ENCODE peak calls at places on chromosomes 12 and 14, in four cellular contexts. One of them, this sample, is unnamed.

GRCh38 chr12:22321620-22322019 is 12.9 kb downstream of the ST8SIA1 start:
- DNase-seq in Calu3: no peak
- DNase-seq in HS-27A: no peak
- DNase-seq in psoas muscle: no peak
- DNase-seq in this sample: no peak

GRCh38 chr14:42353315-42353714 is 746.6 kb downstream of the LRFN5 start:
- DNase-seq in Calu3: no peak
- DNase-seq in HS-27A: no peak
- DNase-seq in psoas muscle: no peak
- DNase-seq in this sample: no peak

GRCh38 chr14:28300356-28300755 is 466.2 kb upstream of the FOXG1 start:
- DNase-seq in Calu3: no peak
- DNase-seq in HS-27A: no peak
- DNase-seq in psoas muscle: no peak
- DNase-seq in this sample: no peak

GRCh38 chr14:70784886-70785285 is 24.4 kb downstream of the MAP3K9 start:
- DNase-seq in Calu3: no peak
- DNase-seq in HS-27A: no peak
- DNase-seq in psoas muscle: no peak
- DNase-seq in this sample: no peak

GRCh38 chr12:2641209-2641608 is 153.6 kb upstream of the FKBP4 start:
- DNase-seq in Calu3: peak
- DNase-seq in HS-27A: peak
- DNase-seq in psoas muscle: no peak
- DNase-seq in this sample: no peak

GRCh38 chr12:14280921-14281320 is 84.6 kb upstream of the ATF7IP start:
- DNase-seq in Calu3: no peak
- DNase-seq in HS-27A: no peak
- DNase-seq in psoas muscle: no peak
- DNase-seq in this sample: no peak

GRCh38 chr12:48197549-48197966 is 5.5 kb downstream of the OR10AD1 start:
- DNase-seq in Calu3: peak
- DNase-seq in HS-27A: peak
- DNase-seq in psoas muscle: no peak
- DNase-seq in this sample: no peak

GRCh38 chr14:28626780-28627179 is 139.8 kb upstream of the FOXG1 start:
- DNase-seq in Calu3: no peak
- DNase-seq in HS-27A: no peak
- DNase-seq in psoas muscle: no peak
- DNase-seq in this sample: no peak

GRCh38 chr14:20501346-20501745 is 4.0 kb upstream of the RNASE10 start:
- DNase-seq in Calu3: no peak
- DNase-seq in HS-27A: no peak
- DNase-seq in psoas muscle: no peak
- DNase-seq in this sample: no peak

GRCh38 chr12:27123642-27124041 is 41.3 kb upstream of the C12orf71 start:
- DNase-seq in Calu3: no peak
- DNase-seq in HS-27A: no peak
- DNase-seq in psoas muscle: no peak
- DNase-seq in this sample: no peak

GRCh38 chr14:97554597-97554996 is 757.4 kb downstream of the VRK1 start:
- DNase-seq in Calu3: no peak
- DNase-seq in HS-27A: no peak
- DNase-seq in psoas muscle: no peak
- DNase-seq in this sample: no peak

GRCh38 chr12:57485695-57486094 is 2.2 kb upstream of the MARS1 start:
- DNase-seq in Calu3: no peak
- DNase-seq in HS-27A: no peak
- DNase-seq in psoas muscle: no peak
- DNase-seq in this sample: no peak

GRCh38 chr14:100989924-100990323 is 86.4 kb upstream of the RTL1 start:
- DNase-seq in Calu3: no peak
- DNase-seq in HS-27A: no peak
- DNase-seq in psoas muscle: no peak
- DNase-seq in this sample: no peak

GRCh38 chr12:103771466-103771865 is 69.6 kb downstream of the NT5DC3 start:
- DNase-seq in Calu3: peak
- DNase-seq in HS-27A: no peak
- DNase-seq in psoas muscle: peak
- DNase-seq in this sample: no peak

GRCh38 chr12:124914392-124915248 is at the start of gene UBC:
- DNase-seq in Calu3: peak
- DNase-seq in HS-27A: peak
- DNase-seq in psoas muscle: peak
- DNase-seq in this sample: peak

GRCh38 chr12:46998811-46999368 is 80.5 kb upstream of the PCED1B start:
- DNase-seq in Calu3: no peak
- DNase-seq in HS-27A: peak
- DNase-seq in psoas muscle: no peak
- DNase-seq in this sample: no peak

GRCh38 chr12:24197517-24197916 is 248.0 kb upstream of the SOX5 start:
- DNase-seq in Calu3: no peak
- DNase-seq in HS-27A: no peak
- DNase-seq in psoas muscle: no peak
- DNase-seq in this sample: no peak

GRCh38 chr12:129964826-129965457 is 61.1 kb upstream of the TMEM132D start:
- DNase-seq in Calu3: no peak
- DNase-seq in HS-27A: no peak
- DNase-seq in psoas muscle: no peak
- DNase-seq in this sample: no peak